ENCODE peak calls at places on chromosomes 7 and 10, in four cellular contexts. I, D, W and N are unnamed samples.
A peak's percentile ranks its signal among the peaks of the same experiment; 100 is the strongest.

GRCh38 chr10:77771450-77771849 is 133.8 kb upstream of the KCNMA1 start:
- DNase-seq in I (no peak), D (no peak), W (no peak), N (no peak)

GRCh38 chr10:71621783-71622526 is 97.6 kb downstream of the C10orf105 start:
- DNase-seq in W (peak; percentile 46), I (no peak), D (no peak), N (no peak)

GRCh38 chr10:48970046-48970445 is 30.4 kb upstream of the LRRC18 start:
- DNase-seq in W (no peak), I (no peak), D (no peak), N (no peak)

GRCh38 chr7:1136841-1137516 is 23.0 kb downstream of the ZFAND2A start:
- DNase-seq in I (no peak), D (no peak), W (no peak), N (no peak)

GRCh38 chr7:48101880-48102448 is 12.9 kb downstream of the UPP1 start:
- DNase-seq in I (no peak), D (no peak), W (no peak), N (no peak)

GRCh38 chr10:13270877-13271551 is 28.9 kb downstream of the PHYH start:
- DNase-seq in I (no peak), D (no peak), W (no peak), N (no peak)

GRCh38 chr7:46844486-46844885 is 737.4 kb downstream of the TNS3 start:
- DNase-seq in W (no peak), I (no peak), D (no peak), N (no peak)

GRCh38 chr10:90222372-90222771 is 521.0 kb downstream of the KIF20B start:
- DNase-seq in D (no peak), W (no peak), I (no peak), N (no peak)

GRCh38 chr10:73065441-73065840 is 31.2 kb downstream of the P4HA1 start:
- DNase-seq in I (no peak), W (no peak), D (no peak), N (no peak)

GRCh38 chr7:55493416-55493815 is 78.9 kb downstream of the VOPP1 start:
- DNase-seq in I (no peak), W (no peak), D (no peak), N (no peak)

GRCh38 chr7:78601728-78602127 is 803.2 kb downstream of the PHTF2 start:
- DNase-seq in W (no peak), D (no peak), I (no peak), N (no peak)

GRCh38 chr7:31488562-31489203 is 25.2 kb upstream of the ITPRID1 start:
- DNase-seq in W (no peak), I (peak; percentile 67), D (peak; percentile 33), N (no peak)

GRCh38 chr7:92835140-92835850 is 1.1 kb downstream of the CDK6 start:
- DNase-seq in W (peak; percentile 46), I (peak; percentile 55), D (peak; percentile 76), N (peak; percentile 73)

GRCh38 chr10:60420991-60421894 is 31.6 kb upstream of the ANK3 start:
- DNase-seq in I (no peak), D (no peak), W (no peak), N (no peak)

GRCh38 chr7:25722856-25723255 is 429.1 kb upstream of the NFE2L3 start:
- DNase-seq in D (no peak), W (no peak), I (no peak), N (no peak)

GRCh38 chr7:36119005-36119711 is 33.9 kb upstream of the EEPD1 start:
- DNase-seq in D (no peak), W (no peak), I (no peak), N (peak; percentile 44)

GRCh38 chr7:6443372-6443941 is 4.3 kb downstream of the DAGLB start:
- DNase-seq in D (no peak), W (no peak), I (no peak), N (no peak)

GRCh38 chr10:88270061-88270808 is 312.9 kb downstream of the RNLS start:
- DNase-seq in W (no peak), I (peak; percentile 25), D (no peak), N (no peak)

GRCh38 chr7:158828343-158829020 is 827 bp downstream of the ESYT2 start:
- DNase-seq in I (no peak), W (peak; percentile 58), D (peak; percentile 32), N (peak; percentile 65)

GRCh38 chr7:23106801-23107713 is 1.5 kb downstream of the KLHL7 start:
- DNase-seq in D (no peak), I (no peak), W (no peak), N (no peak)

GRCh38 chr10:120019568-120019967 is 127.0 kb downstream of the SEC23IP start:
- DNase-seq in D (no peak), W (no peak), I (no peak), N (no peak)

GRCh38 chr7:122304604-122304975 is at the start of gene FEZF1:
- DNase-seq in W (no peak), D (peak; percentile 84), I (peak; percentile 78), N (no peak)

GRCh38 chr10:58756126-58756525 is 243.5 kb downstream of the BICC1 start:
- DNase-seq in D (no peak), W (no peak), I (peak; percentile 36), N (no peak)

GRCh38 chr10:16867556-16867955 is 50.3 kb upstream of the RSU1 start:
- DNase-seq in D (no peak), I (no peak), W (no peak), N (no peak)

GRCh38 chr7:67100956-67101361 is 104.3 kb downstream of the TYW1 start:
- DNase-seq in D (no peak), I (no peak), W (no peak), N (no peak)

GRCh38 chr10:83374741-83375140 is 764.6 kb upstream of the GHITM start:
- DNase-seq in I (no peak), D (no peak), W (no peak), N (no peak)

GRCh38 chr10:85832988-85833387 is 533.6 kb downstream of the GRID1 start:
- DNase-seq in D (no peak), W (no peak), I (no peak), N (no peak)

GRCh38 chr7:39650676-39651075 is 27.3 kb downstream of the RALA start:
- DNase-seq in D (no peak), W (peak; percentile 30), I (no peak), N (peak; percentile 57)

GRCh38 chr10:132337019-132337418 is 5.0 kb downstream of the LRRC27 start:
- DNase-seq in D (no peak), W (no peak), I (peak; percentile 10), N (no peak)

GRCh38 chr10:91541481-91541880 is 91.4 kb downstream of the PPP1R3C start:
- DNase-seq in I (no peak), W (no peak), D (no peak), N (no peak)

GRCh38 chr7:121341933-121342332 is 13.1 kb downstream of the WNT16 start:
- DNase-seq in W (no peak), D (no peak), I (no peak), N (no peak)

GRCh38 chr10:101482568-101482967 is 105.5 kb downstream of the POLL start:
- DNase-seq in W (no peak), D (no peak), I (no peak), N (no peak)

GRCh38 chr10:12902959-12903358 is 98.6 kb downstream of the CCDC3 start:
- DNase-seq in I (no peak), D (no peak), W (no peak), N (no peak)

GRCh38 chr7:78768859-78769258 is 684.6 kb downstream of the MAGI2 start:
- DNase-seq in I (no peak), W (no peak), D (no peak), N (no peak)

GRCh38 chr10:13624630-13625029 is 37.9 kb downstream of the PRPF18 start:
- DNase-seq in I (no peak), D (no peak), W (no peak), N (no peak)

GRCh38 chr7:130906575-130906974 is 172.6 kb upstream of the KLF14 start:
- DNase-seq in I (no peak), D (no peak), W (no peak), N (no peak)

GRCh38 chr7:130909881-130910672 is 176.1 kb upstream of the KLF14 start:
- DNase-seq in I (no peak), D (no peak), W (no peak), N (no peak)

GRCh38 chr7:130907439-130907838 is 173.4 kb upstream of the KLF14 start:
- DNase-seq in W (no peak), I (no peak), D (no peak), N (no peak)

GRCh38 chr7:130909161-130909836 is 175.3 kb upstream of the KLF14 start:
- DNase-seq in I (no peak), D (no peak), W (no peak), N (no peak)

GRCh38 chr7:130908345-130909160 is 174.5 kb upstream of the KLF14 start:
- DNase-seq in D (no peak), I (no peak), W (no peak), N (no peak)
- H3K4me1 ChIP-seq in D (peaks cover 15% of the 10 kb centered on the region), I (peaks cover 6% of the 10 kb centered on the region), W (no peaks in the 10 kb centered on the region), N (peaks cover 75% of the 10 kb centered on the region)

DNA sequence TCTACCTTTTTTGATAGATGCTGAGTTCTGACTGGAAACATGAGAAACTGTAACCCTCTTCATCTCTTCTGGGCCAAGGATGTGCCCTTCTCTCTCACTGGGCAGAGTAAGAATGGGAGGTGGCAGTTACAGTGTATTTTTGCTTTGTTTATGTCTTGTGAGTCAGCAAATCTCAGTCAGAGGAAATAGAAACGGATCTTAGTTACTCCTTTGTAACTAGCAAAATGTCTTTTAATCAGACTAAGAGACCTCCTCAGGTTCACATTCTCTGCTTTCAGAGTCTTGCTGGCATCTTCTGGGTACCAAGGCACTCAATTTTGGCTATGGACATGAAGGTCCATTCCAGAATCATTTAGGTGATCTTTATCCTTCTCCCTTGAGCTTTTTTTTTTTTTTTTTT is 70.9 kb downstream of the HHEX start:
- DNase-seq in D (no peak), I (peak; percentile 64), W (no peak), N (no peak)
- H3K4me1 ChIP-seq in D (no peaks in the 10 kb centered on the region), I (peaks cover 45% of the 10 kb centered on the region), W (no peaks in the 10 kb centered on the region), N (peaks cover 19% of the 10 kb centered on the region)

GRCh38 chr10:102757323-102757722 is 13.6 kb downstream of the WBP1L start:
- DNase-seq in D (no peak), W (no peak), I (no peak), N (no peak)
- H3K4me1 ChIP-seq in D (peaks cover 2% of the 10 kb centered on the region), W (peaks cover 16% of the 10 kb centered on the region), I (peaks cover 27% of the 10 kb centered on the region), N (peaks cover 54% of the 10 kb centered on the region)

GRCh38 chr10:11082551-11082950 is 64.9 kb downstream of the CELF2 start:
- DNase-seq in W (no peak), D (no peak), I (no peak), N (no peak)
- H3K4me1 ChIP-seq in W (no peaks in the 10 kb centered on the region), D (peaks cover 3% of the 10 kb centered on the region), I (peaks cover 22% of the 10 kb centered on the region), N (peaks cover 67% of the 10 kb centered on the region)

GRCh38 chr10:129523723-129524316 is 56.8 kb downstream of the MGMT start:
- DNase-seq in I (no peak), W (no peak), D (no peak), N (no peak)
- H3K4me1 ChIP-seq in I (no peaks in the 10 kb centered on the region), W (peaks cover 7% of the 10 kb centered on the region), D (peaks cover 12% of the 10 kb centered on the region), N (no peaks in the 10 kb centered on the region)